ENCODE peak calls at places on chromosomes 12 and 14, in seven cellular contexts. E is nucleus accumbens; G is Calu3; H is lower lobe of right lung; F is C1 segment of cervical spinal cord; B is activated CD8-positive, alpha-beta memory T cell treated with anti-CD3 and anti-CD28 coated beads for 1 hour; N is activated gamma-delta T cell treated with anti-CD3 and anti-CD28 coated beads, Interleukin-2, amount 50 U/mL, for 16 hours. D is an unnamed sample.

GRCh38 chr14:96589577-96589976 is 87.4 kb downstream of the PAPOLA start:
- DNase-seq in E (no peak), G (no peak), H (no peak), F (no peak), B (no peak), N (no peak), D (no peak)

GRCh38 chr14:105591052-105591451 is 64.7 kb downstream of the TMEM121 start:
- DNase-seq in E (no peak), G (no peak), H (no peak), F (no peak), B (no peak), N (no peak), D (no peak)

GRCh38 chr12:94498073-94498472 is 38.4 kb upstream of the CEP83 start:
- DNase-seq in E (no peak), G (no peak), H (no peak), F (no peak), B (no peak), N (no peak), D (no peak)

GRCh38 chr12:88805692-88806091 is 225.4 kb upstream of the KITLG start:
- DNase-seq in E (no peak), G (no peak), H (no peak), F (no peak), B (no peak), N (no peak), D (no peak)

GRCh38 chr14:55600784-55601561 is 21.0 kb downstream of the KTN1 start:
- DNase-seq in E (no peak), G (no peak), H (no peak), F (no peak), B (no peak), N (no peak), D (no peak)

GRCh38 chr12:24436667-24437066 is 487.2 kb upstream of the SOX5 start:
- DNase-seq in E (no peak), G (no peak), H (no peak), F (no peak), B (no peak), N (no peak), D (no peak)

GRCh38 chr12:95731519-95731958 is 59.0 kb downstream of the NTN4 start:
- DNase-seq in E (no peak), G (no peak), H (no peak), F (no peak), B (no peak), N (no peak), D (no peak)

GRCh38 chr14:77872971-77873370 is 73.1 kb downstream of the ADCK1 start:
- DNase-seq in E (no peak), G (no peak), H (no peak), F (no peak), B (no peak), N (no peak), D (no peak)

GRCh38 chr14:56129941-56130340 is 11.7 kb downstream of the PELI2 start:
- DNase-seq in E (no peak), G (no peak), H (no peak), F (no peak), B (no peak), N (no peak), D (no peak)

GRCh38 chr12:74782086-74782485 is 244.5 kb downstream of the ATXN7L3B start:
- DNase-seq in E (no peak), G (no peak), H (no peak), F (no peak), B (no peak), N (no peak), D (no peak)

GRCh38 chr12:2376855-2377657 is 324.3 kb downstream of the CACNA1C start:
- DNase-seq in E (no peak), G (no peak), H (no peak), F (no peak), B (no peak), N (no peak), D (no peak)

GRCh38 chr12:14403711-14404164 is 38.3 kb downstream of the ATF7IP start:
- DNase-seq in E (no peak), G (peak), H (no peak), F (no peak), B (no peak), N (no peak), D (no peak)

GRCh38 chr12:13536219-13536910 is 339.8 kb downstream of the EMP1 start:
- DNase-seq in E (no peak), G (no peak), H (no peak), F (no peak), B (no peak), N (no peak), D (no peak)

GRCh38 chr12:117377758-117378157 is 16.3 kb upstream of the NOS1 start:
- DNase-seq in E (no peak), G (no peak), H (no peak), F (no peak), B (no peak), N (no peak), D (no peak)

GRCh38 chr14:38877744-38878388 is 225.2 kb downstream of the SEC23A start:
- DNase-seq in E (no peak), G (no peak), H (no peak), F (no peak), B (no peak), N (no peak), D (no peak)

GRCh38 chr14:64092940-64093339 is 201.2 kb downstream of the ESR2 start:
- DNase-seq in E (no peak), G (peak), H (no peak), F (no peak), B (no peak), N (no peak), D (no peak)

GRCh38 chr12:52050116-52050770 is 999 bp upstream of the NR4A1 start:
- DNase-seq in E (no peak), G (no peak), H (no peak), F (no peak), B (no peak), N (no peak), D (no peak)

GRCh38 chr12:52204095-52204930 is 12.5 kb upstream of the KRT80 start:
- DNase-seq in E (no peak), G (no peak), H (peak), F (no peak), B (no peak), N (no peak), D (no peak)

GRCh38 chr14:72451081-72451972 is 442.6 kb downstream of the DPF3 start:
- DNase-seq in E (peak), G (no peak), H (no peak), F (no peak), B (peak), N (peak), D (no peak)

GRCh38 chr12:69779928-69780327 is 41.3 kb downstream of the RAB3IP start:
- DNase-seq in E (no peak), G (peak), H (no peak), F (no peak), B (no peak), N (no peak), D (peak)

GRCh38 chr12:11545438-11546330 is 103.8 kb upstream of the ETV6 start:
- DNase-seq in E (no peak), G (no peak), H (no peak), F (no peak), B (no peak), N (peak), D (no peak)

GRCh38 chr12:123599721-123600120 is 2.2 kb upstream of the DDX55 start:
- DNase-seq in E (no peak), G (no peak), H (no peak), F (no peak), B (no peak), N (no peak), D (no peak)

GRCh38 chr12:121514184-121514742 is 66.6 kb downstream of the KDM2B start:
- DNase-seq in E (no peak), G (no peak), H (no peak), F (no peak), B (no peak), N (no peak), D (no peak)

GRCh38 chr12:120962487-120963054 is 15.8 kb upstream of the HNF1A start:
- DNase-seq in E (no peak), G (no peak), H (no peak), F (no peak), B (no peak), N (no peak), D (no peak)

GRCh38 chr12:22238211-22238610 is 96.3 kb downstream of the ST8SIA1 start:
- DNase-seq in E (no peak), G (no peak), H (no peak), F (no peak), B (no peak), N (no peak), D (no peak)

D was measured in HuH-7.